ENCODE peak calls at places on chromosomes 6 and 20, in ten cellular contexts. Y is body of pancreas, J is OCI-LY7, K is HepG2, R is ovary, P is adrenal gland, C is BE2C, O is hepatocyte, B is heart right ventricle, A is lower lobe of right lung. M is an unnamed sample. For H3K4me1, the result is how much of the 10 kb centered on the place peaks cover.

GRCh38 chr20:44208770-44209169 is 1.8 kb downstream of the OSER1 start:
- DNase-seq in Y (no peak), J (no peak), K (peak), R (no peak), P (no peak), C (no peak), O (no peak), B (no peak), A (no peak), M (no peak)

GRCh38 chr20:33896509-33896908 is 85.4 kb downstream of the CHMP4B start:
- DNase-seq in Y (peak), J (no peak), K (no peak), R (no peak), P (peak), C (no peak), O (no peak), B (no peak), A (no peak), M (no peak)

GRCh38 chr6:109762769-109763450 is 71.8 kb downstream of the FIG4 start:
- DNase-seq in Y (no peak), J (no peak), K (no peak), R (no peak), P (no peak), C (no peak), O (no peak), B (no peak), A (no peak), M (no peak)

GRCh38 chr20:41177636-41178035 is 40.3 kb downstream of the PLCG1 start:
- DNase-seq in Y (no peak), J (no peak), K (no peak), R (no peak), P (peak), C (no peak), O (peak), B (no peak), A (no peak), M (no peak)

GRCh38 chr6:11224252-11224965 is 8.1 kb downstream of the NEDD9 start:
- DNase-seq in Y (no peak), J (no peak), K (no peak), R (no peak), P (no peak), C (no peak), O (no peak), B (no peak), A (no peak), M (no peak)

GRCh38 chr6:32796848-32797776 is 19.7 kb downstream of the HLA-DOB start:
- DNase-seq in Y (peak), J (peak), K (peak), R (peak), P (peak), C (peak), O (peak), B (peak), A (peak), M (peak)

GRCh38 chr6:36201612-36202011 is 5.1 kb downstream of the BRPF3 start:
- DNase-seq in Y (no peak), J (peak), K (no peak), R (no peak), P (peak), C (no peak), O (no peak), B (no peak), A (no peak), M (no peak)

GRCh38 chr20:37282558-37282957 is 6.9 kb upstream of the MANBAL start:
- DNase-seq in Y (no peak), J (no peak), K (no peak), R (no peak), P (no peak), C (no peak), O (peak), B (no peak), A (no peak), M (no peak)

GRCh38 chr6:35181313-35181932 is 32.3 kb upstream of the SCUBE3 start:
- DNase-seq in Y (no peak), J (no peak), K (no peak), R (no peak), P (peak), C (no peak), O (no peak), B (no peak), A (no peak), M (no peak)

GRCh38 chr20:47358672-47359532 is 2.4 kb upstream of the ZMYND8 start:
- DNase-seq in Y (peak), J (peak), K (peak), R (peak), P (peak), C (peak), O (peak), B (peak), A (peak), M (peak)

GRCh38 chr20:47360489-47361267 is 4.2 kb upstream of the ZMYND8 start:
- DNase-seq in Y (peak), J (no peak), K (peak), R (peak), P (peak), C (peak), O (peak), B (peak), A (peak), M (peak)

GRCh38 chr20:47361268-47361665 is 4.8 kb upstream of the ZMYND8 start:
- DNase-seq in Y (no peak), J (no peak), K (no peak), R (no peak), P (no peak), C (no peak), O (no peak), B (no peak), A (no peak), M (no peak)

GRCh38 chr20:47359533-47360206 is 3.2 kb upstream of the ZMYND8 start:
- DNase-seq in Y (no peak), J (no peak), K (no peak), R (no peak), P (no peak), C (no peak), O (no peak), B (no peak), A (no peak), M (no peak)

DNA sequence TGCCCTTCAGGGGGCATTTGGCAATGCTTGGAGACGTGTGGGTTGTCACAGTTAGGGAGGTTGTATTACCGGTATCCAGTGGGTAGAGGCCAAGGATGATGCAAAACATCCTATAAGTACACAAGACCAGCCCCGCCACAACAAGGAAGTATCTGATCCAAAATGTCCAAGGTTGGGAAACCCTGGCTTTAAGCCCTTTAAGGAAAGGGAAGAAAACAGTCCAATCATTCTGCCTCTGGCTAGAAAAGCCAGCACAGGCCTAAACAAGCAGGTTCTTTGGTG is 3.6 kb upstream of the ZMYND8 start:
- DNase-seq in Y (peak), J (no peak), K (peak), R (no peak), P (no peak), C (no peak), O (peak), B (no peak), A (no peak), M (no peak)
- H3K4me1 ChIP-seq in Y (half or more), J (under half), K (half or more), R (under half), P (half or more), C (under half), O (half or more), B (half or more), A (half or more), M (half or more)

DNA sequence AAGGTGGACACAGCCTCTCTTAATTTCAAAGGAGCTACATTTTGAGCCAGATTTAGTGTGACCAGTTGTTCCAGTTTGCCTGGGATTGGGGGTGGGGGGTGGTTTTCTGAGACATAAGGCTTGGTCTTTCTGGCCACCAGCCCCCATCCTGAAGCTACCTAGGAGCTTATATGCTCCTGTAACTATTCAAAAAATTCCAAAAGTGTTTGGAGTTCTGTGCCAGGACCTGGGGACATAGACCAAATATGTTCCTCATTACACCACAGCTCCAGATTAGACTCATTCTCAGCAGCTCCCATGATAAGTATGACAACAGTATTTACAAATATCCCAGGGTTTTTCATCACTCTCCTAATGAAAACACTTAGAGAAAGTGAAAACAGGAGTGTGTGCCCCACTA is 37.8 kb upstream of the RNF144B start:
- DNase-seq in Y (no peak), J (no peak), K (no peak), R (no peak), P (no peak), C (no peak), O (no peak), B (no peak), A (no peak), M (no peak)
- H3K4me1 ChIP-seq in Y (under half), J (half or more), K (under half), R (under half), P (under half), C (under half), O (under half), B (under half), A (under half), M (under half)

DNA sequence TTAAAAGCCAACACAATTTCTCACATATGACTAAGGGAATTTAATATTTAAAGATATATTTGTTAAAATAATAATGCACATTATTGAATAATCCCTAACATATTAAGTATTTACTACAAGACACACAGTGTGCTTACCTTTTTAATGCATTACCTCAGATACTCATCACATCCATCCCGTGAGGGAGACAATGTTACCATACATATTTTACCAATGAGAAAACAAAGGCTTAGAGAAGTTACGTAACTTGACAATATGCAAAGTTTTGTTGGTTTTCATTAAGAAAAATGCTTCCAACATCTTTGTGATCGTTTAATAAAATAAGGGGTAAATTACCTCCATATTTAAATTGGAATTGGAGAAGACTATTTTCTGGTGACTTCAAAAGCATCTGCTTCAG is 4.3 kb downstream of the IFNGR1 start:
- DNase-seq in Y (no peak), J (no peak), K (no peak), R (no peak), P (no peak), C (no peak), O (no peak), B (no peak), A (no peak), M (no peak)
- H3K4me1 ChIP-seq in Y (half or more), J (under half), K (half or more), R (under half), P (half or more), C (under half), O (under half), B (half or more), A (half or more), M (half or more)

GRCh38 chr6:22029169-22029568 is 267.7 kb downstream of the PRL start:
- DNase-seq in Y (no peak), J (no peak), K (no peak), R (no peak), P (no peak), C (no peak), O (no peak), B (no peak), A (no peak), M (no peak)

GRCh38 chr6:22026160-22026678 is 270.6 kb downstream of the PRL start:
- DNase-seq in Y (no peak), J (no peak), K (no peak), R (no peak), P (no peak), C (no peak), O (no peak), B (no peak), A (no peak), M (no peak)

GRCh38 chr6:22030730-22031619 is 265.9 kb downstream of the PRL start:
- DNase-seq in Y (no peak), J (no peak), K (no peak), R (no peak), P (no peak), C (no peak), O (no peak), B (no peak), A (no peak), M (no peak)

GRCh38 chr6:22027226-22027725 is 269.6 kb downstream of the PRL start:
- DNase-seq in Y (no peak), J (no peak), K (no peak), R (no peak), P (no peak), C (no peak), O (no peak), B (no peak), A (no peak), M (no peak)

GRCh38 chr6:22028403-22028802 is 268.4 kb downstream of the PRL start:
- DNase-seq in Y (no peak), J (peak), K (no peak), R (no peak), P (no peak), C (no peak), O (no peak), B (no peak), A (no peak), M (no peak)
- H3K4me1 ChIP-seq in Y (under half), J (under half), K (under half), R (under half), P (under half), C (under half), O (under half), B (under half), A (under half), M (under half)

GRCh38 chr6:107402533-107402932 is 56.8 kb downstream of the PDSS2 start:
- DNase-seq in Y (no peak), J (no peak), K (no peak), R (no peak), P (no peak), C (no peak), O (no peak), B (no peak), A (no peak), M (no peak)
- H3K4me1 ChIP-seq in Y (under half), J (under half), K (under half), R (under half), P (under half), C (under half), O (under half), B (under half), A (under half), M (under half)

DNA sequence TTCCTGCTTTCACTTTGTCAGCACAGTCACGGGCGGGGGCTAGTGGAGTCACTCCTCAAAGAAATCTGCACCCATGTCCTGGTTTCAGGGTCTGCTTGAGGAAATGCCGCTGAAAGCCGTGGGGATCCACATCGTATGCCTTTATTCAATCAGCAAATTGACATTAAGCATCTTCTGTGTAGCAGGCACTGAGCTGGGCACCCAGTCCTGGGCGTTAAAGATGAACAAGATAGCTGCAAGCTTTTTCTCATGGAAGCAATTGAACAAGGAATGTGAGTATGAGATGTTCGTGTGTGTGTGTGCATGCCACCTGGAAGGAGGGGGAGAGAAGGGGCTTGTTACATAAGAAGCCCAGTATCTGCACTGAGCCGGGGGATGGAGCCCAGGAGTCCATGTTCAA is 243.9 kb downstream of the SMOC2 start:
- DNase-seq in Y (no peak), J (no peak), K (no peak), R (no peak), P (peak), C (no peak), O (no peak), B (no peak), A (no peak), M (no peak)
- H3K4me1 ChIP-seq in Y (under half), J (under half), K (under half), R (under half), P (under half), C (under half), O (under half), B (under half), A (under half), M (under half)

GRCh38 chr6:107496041-107496440 is 6.1 kb downstream of the SOBP start:
- DNase-seq in Y (no peak), J (peak), K (no peak), R (no peak), P (no peak), C (no peak), O (no peak), B (no peak), A (no peak), M (no peak)

GRCh38 chr6:107493158-107494057 is 3.5 kb downstream of the SOBP start:
- DNase-seq in Y (no peak), J (no peak), K (peak), R (no peak), P (no peak), C (no peak), O (peak), B (no peak), A (no peak), M (no peak)

GRCh38 chr6:107491791-107492674 is 2.1 kb downstream of the SOBP start:
- DNase-seq in Y (no peak), J (no peak), K (peak), R (peak), P (peak), C (no peak), O (no peak), B (peak), A (no peak), M (peak)

GRCh38 chr6:107495196-107495643 is 5.3 kb downstream of the SOBP start:
- DNase-seq in Y (no peak), J (peak), K (no peak), R (no peak), P (no peak), C (no peak), O (no peak), B (no peak), A (no peak), M (no peak)

GRCh38 chr6:107496892-107497684 is 7.2 kb downstream of the SOBP start:
- DNase-seq in Y (no peak), J (no peak), K (no peak), R (no peak), P (no peak), C (no peak), O (no peak), B (no peak), A (no peak), M (no peak)
- H3K4me1 ChIP-seq in Y (under half), J (half or more), K (half or more), R (under half), P (half or more), C (under half), O (under half), B (half or more), A (under half), M (half or more)

GRCh38 chr6:125806813-125807212 is 16.1 kb downstream of the NCOA7 start:
- DNase-seq in Y (no peak), J (peak), K (no peak), R (no peak), P (no peak), C (no peak), O (no peak), B (no peak), A (no peak), M (no peak)
- H3K4me1 ChIP-seq in Y (under half), J (half or more), K (under half), R (under half), P (half or more), C (half or more), O (under half), B (under half), A (under half), M (under half)

GRCh38 chr6:13308332-13308731 is 20.0 kb downstream of the TBC1D7 start:
- DNase-seq in Y (no peak), J (no peak), K (no peak), R (no peak), P (no peak), C (no peak), O (no peak), B (no peak), A (no peak), M (no peak)

GRCh38 chr6:13307508-13307995 is 20.8 kb downstream of the TBC1D7 start:
- DNase-seq in Y (no peak), J (no peak), K (no peak), R (no peak), P (peak), C (no peak), O (no peak), B (no peak), A (peak), M (no peak)

GRCh38 chr6:13315896-13316295 is 12.4 kb downstream of the TBC1D7 start:
- DNase-seq in Y (no peak), J (no peak), K (no peak), R (no peak), P (no peak), C (no peak), O (no peak), B (no peak), A (no peak), M (no peak)

GRCh38 chr6:13314806-13315205 is 13.5 kb downstream of the TBC1D7 start:
- DNase-seq in Y (no peak), J (no peak), K (no peak), R (no peak), P (no peak), C (no peak), O (no peak), B (no peak), A (no peak), M (no peak)

GRCh38 chr6:13311155-13311554 is 17.2 kb downstream of the TBC1D7 start:
- DNase-seq in Y (no peak), J (no peak), K (no peak), R (no peak), P (no peak), C (no peak), O (no peak), B (no peak), A (no peak), M (no peak)
- H3K4me1 ChIP-seq in Y (under half), J (under half), K (under half), R (under half), P (under half), C (under half), O (under half), B (under half), A (under half), M (under half)

GRCh38 chr6:166343157-166343502 is 785 bp upstream of the SFT2D1 start:
- DNase-seq in Y (no peak), J (peak), K (peak), R (no peak), P (no peak), C (no peak), O (no peak), B (no peak), A (no peak), M (no peak)

GRCh38 chr6:166341915-166342292 is 441 bp downstream of the SFT2D1 start:
- DNase-seq in Y (peak), J (peak), K (no peak), R (peak), P (peak), C (no peak), O (peak), B (no peak), A (peak), M (no peak)

GRCh38 chr6:166342293-166343156 is at the start of gene SFT2D1:
- DNase-seq in Y (peak), J (peak), K (peak), R (peak), P (peak), C (peak), O (peak), B (peak), A (peak), M (peak)

GRCh38 chr6:166338854-166339253 is 3.5 kb downstream of the SFT2D1 start:
- DNase-seq in Y (no peak), J (no peak), K (no peak), R (no peak), P (no peak), C (no peak), O (no peak), B (no peak), A (no peak), M (no peak)

GRCh38 chr6:166341464-166341863 is 881 bp downstream of the SFT2D1 start:
- DNase-seq in Y (no peak), J (peak), K (no peak), R (no peak), P (no peak), C (no peak), O (no peak), B (no peak), A (no peak), M (no peak)
- H3K4me1 ChIP-seq in Y (under half), J (under half), K (half or more), R (under half), P (under half), C (under half), O (under half), B (half or more), A (under half), M (half or more)

M was measured in left ventricle myocardium inferior.